ENCODE peak calls at places on chromosomes 11 and 22, in eight cellular contexts. Z, D, B, Y, A, S, W and M are unnamed samples.

GRCh38 chr11:117410861-117411725 is 83.4 kb downstream of the CEP164 start:
- DNase-seq in Z (no peak), D (no peak), B (no peak), Y (no peak), A (no peak), S (no peak), W (no peak), M (no peak)

GRCh38 chr22:26164174-26164573 is 5.1 kb upstream of the SEZ6L start:
- DNase-seq in Z (no peak), D (no peak), B (no peak), Y (no peak), A (no peak), S (no peak), W (no peak), M (no peak)

GRCh38 chr11:64918056-64918455 is 1.0 kb upstream of the ATG2A start:
- DNase-seq in Z (no peak), D (no peak), B (no peak), Y (no peak), A (peak; percentile 51), S (peak; percentile 54), W (no peak), M (no peak)

GRCh38 chr11:102017029-102017428 is 30.2 kb upstream of the CFAP300 start:
- DNase-seq in Z (no peak), D (no peak), B (no peak), Y (no peak), A (no peak), S (no peak), W (no peak), M (no peak)

GRCh38 chr22:23762866-23763578 is at the start of gene C22orf15:
- DNase-seq in Z (no peak), D (no peak), B (no peak), Y (no peak), A (no peak), S (peak; percentile 28), W (no peak), M (no peak)

GRCh38 chr11:5420993-5421392 is 918 bp upstream of the OR51Q1 start:
- DNase-seq in Z (no peak), D (no peak), B (no peak), Y (no peak), A (no peak), S (no peak), W (no peak), M (no peak)

GRCh38 chr22:25898707-25899365 is 156.8 kb downstream of the MYO18B start:
- DNase-seq in Z (no peak), D (no peak), B (no peak), Y (no peak), A (no peak), S (no peak), W (no peak), M (no peak)

GRCh38 chr22:19855504-19856409 is 1.1 kb upstream of the GNB1L start:
- DNase-seq in Z (no peak), D (peak; percentile 54), B (peak; percentile 87), Y (peak; percentile 72), A (peak; percentile 62), S (peak; percentile 62), W (no peak), M (peak; percentile 57)

GRCh38 chr11:24239016-24239720 is 257.7 kb upstream of the LUZP2 start:
- DNase-seq in Z (no peak), D (no peak), B (no peak), Y (peak; percentile 27), A (peak; percentile 4), S (no peak), W (no peak), M (no peak)

GRCh38 chr11:128294685-128295079 is 292.7 kb downstream of the ETS1 start:
- DNase-seq in Z (no peak), D (no peak), B (no peak), Y (no peak), A (peak; percentile 45), S (peak; percentile 37), W (no peak), M (no peak)

GRCh38 chr22:43777204-43777671 is 34.9 kb downstream of the EFCAB6 start:
- DNase-seq in Z (peak; percentile 28), D (no peak), B (no peak), Y (peak; percentile 36), A (peak; percentile 87), S (peak; percentile 19), W (no peak), M (peak; percentile 79)

GRCh38 chr11:112977620-112978212 is 16.5 kb downstream of the NCAM1 start:
- DNase-seq in Z (peak; percentile 30), D (no peak), B (no peak), Y (peak; percentile 54), A (no peak), S (no peak), W (no peak), M (peak; percentile 48)

GRCh38 chr11:121426476-121427454 is 25.3 kb upstream of the SORL1 start:
- DNase-seq in Z (no peak), D (no peak), B (no peak), Y (no peak), A (peak; percentile 43), S (no peak), W (no peak), M (no peak)

GRCh38 chr11:67302571-67303131 is 679 bp upstream of the SSH3 start:
- DNase-seq in Z (no peak), D (peak; percentile 36), B (peak; percentile 76), Y (no peak), A (peak; percentile 25), S (no peak), W (no peak), M (peak; percentile 21)
- H3K27ac ChIP-seq in Z (peak overlapping the region; percentile 87), D (peak overlapping the region; percentile 80), B (peak overlapping the region; percentile 62), Y (peak overlapping the region; percentile 99), A (peak overlapping the region; percentile 42), S (no peak overlapping the region), W (peak overlapping the region; percentile 89), M (no peak overlapping the region)

GRCh38 chr11:74442601-74443000 is 24.7 kb downstream of the KCNE3 start:
- DNase-seq in Z (no peak), D (no peak), B (no peak), Y (no peak), A (peak; percentile 80), S (no peak), W (no peak), M (no peak)

GRCh38 chr11:74447720-74448119 is 19.6 kb downstream of the KCNE3 start:
- DNase-seq in Z (no peak), D (no peak), B (no peak), Y (no peak), A (no peak), S (no peak), W (no peak), M (no peak)

GRCh38 chr11:74446445-74446844 is 20.9 kb downstream of the KCNE3 start:
- DNase-seq in Z (no peak), D (no peak), B (no peak), Y (no peak), A (no peak), S (no peak), W (no peak), M (no peak)

GRCh38 chr11:74444173-74444832 is 23.0 kb downstream of the KCNE3 start:
- DNase-seq in Z (no peak), D (no peak), B (no peak), Y (no peak), A (no peak), S (no peak), W (no peak), M (no peak)

GRCh38 chr11:74443071-74443864 is 24.1 kb downstream of the KCNE3 start:
- DNase-seq in Z (no peak), D (no peak), B (peak; percentile 69), Y (peak; percentile 66), A (peak; percentile 94), S (peak; percentile 70), W (peak; percentile 85), M (peak; percentile 57)
- TF ChIP-seq CTCF in Z (no peak), D (no peak), B (no peak), Y (peak; percentile 18), A (peak; percentile 87), S (no peak), W (peak; percentile 65), M (peak; percentile 54)

GRCh38 chr11:537622-538430 is 499 bp downstream of the LRRC56 start:
- DNase-seq in Z (no peak), D (no peak), B (peak; percentile 74), Y (no peak), A (no peak), S (no peak), W (no peak), M (no peak)

GRCh38 chr11:534592-535518 is 521 bp downstream of the HRAS start:
- DNase-seq in Z (no peak), D (no peak), B (peak; percentile 87), Y (peak; percentile 79), A (peak; percentile 42), S (peak; percentile 24), W (peak; percentile 87), M (peak; percentile 92)

GRCh38 chr11:538431-539051 is 1.2 kb downstream of the LRRC56 start:
- DNase-seq in Z (no peak), D (no peak), B (peak; percentile 58), Y (no peak), A (no peak), S (no peak), W (no peak), M (no peak)

GRCh38 chr11:535519-536454 is at the start of gene HRAS:
- DNase-seq in Z (peak; percentile 88), D (peak; percentile 91), B (peak; percentile 99), Y (peak; percentile 100), A (peak; percentile 94), S (peak; percentile 94), W (peak; percentile 95), M (peak; percentile 93)

DNA sequence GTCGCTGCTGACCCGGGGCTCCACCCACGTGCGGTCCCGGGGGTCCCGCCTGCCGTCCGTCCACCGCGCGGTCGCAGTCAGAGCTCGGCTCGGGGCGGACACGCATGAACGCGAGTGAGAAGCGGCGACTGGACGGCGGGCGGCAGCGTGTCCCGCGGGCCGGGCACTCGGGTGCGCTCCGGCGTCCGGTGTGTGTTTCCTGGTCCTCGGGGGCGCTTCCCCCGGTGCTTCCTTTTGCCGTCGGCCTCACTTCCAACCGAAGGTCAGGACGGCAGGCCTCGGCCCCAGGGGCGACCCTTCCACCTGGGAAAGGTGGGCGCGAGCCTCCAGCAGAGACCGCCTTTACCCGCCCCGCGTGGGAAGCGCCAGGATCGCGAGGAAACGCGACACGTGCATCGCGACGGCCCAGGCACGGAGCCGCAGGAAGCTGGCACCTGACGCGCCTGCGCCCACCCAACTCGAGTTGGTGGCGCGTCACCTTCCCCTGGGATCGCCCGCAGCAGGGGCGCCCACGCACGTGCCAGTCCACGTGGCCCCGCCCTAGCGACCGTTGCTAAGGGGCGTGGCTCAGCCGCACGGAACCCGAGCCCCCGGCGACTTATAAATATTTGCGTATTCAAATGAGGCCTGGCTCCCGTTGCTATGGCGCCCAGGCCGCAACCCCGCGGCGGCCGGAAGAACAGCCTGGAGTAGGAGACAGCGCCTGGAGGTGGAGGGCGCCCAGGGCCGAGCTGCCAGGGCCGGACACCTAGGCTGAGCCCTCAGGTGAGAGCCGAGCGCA is at the start of gene LRRC56:
- DNase-seq in Z (no peak), D (peak; percentile 65), B (peak; percentile 97), Y (peak; percentile 90), A (peak; percentile 86), S (peak; percentile 54), W (peak; percentile 89), M (peak; percentile 58)
- H3K27ac ChIP-seq in Z (no peak within 1 kb of the TSS), D (peak within 1 kb of the TSS; percentile 17), B (peak within 1 kb of the TSS; percentile 78), Y (peak within 1 kb of the TSS; percentile 99), A (peak within 1 kb of the TSS; percentile 63), S (no peak within 1 kb of the TSS), W (peak within 1 kb of the TSS; percentile 83), M (peak within 1 kb of the TSS; percentile 34)

DNA sequence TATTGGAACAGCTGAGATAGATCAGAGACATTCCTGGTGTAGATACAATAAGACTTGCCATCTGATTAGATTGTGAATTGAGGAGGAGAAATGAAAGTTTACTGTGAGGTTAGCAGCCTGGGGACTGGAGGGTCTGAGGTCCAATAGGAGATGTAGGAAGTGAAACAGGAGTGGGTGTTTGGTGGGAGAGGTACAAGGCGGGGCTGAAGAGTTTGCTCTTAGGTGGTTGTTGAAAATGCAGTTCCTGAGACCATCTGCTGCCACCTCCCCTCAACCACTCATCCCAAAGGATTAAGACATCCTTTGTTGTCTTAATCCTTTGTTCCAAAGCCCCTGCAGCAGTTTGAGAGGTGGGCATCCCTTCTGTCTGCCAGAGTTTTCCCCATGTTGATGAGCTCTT is 14.8 kb downstream of the PIWIL4 start:
- DNase-seq in Z (no peak), D (no peak), B (no peak), Y (no peak), A (no peak), S (no peak), W (no peak), M (no peak)
- TF ChIP-seq CTCF in Z (no peak), D (no peak), B (no peak), Y (no peak), A (no peak), S (no peak), W (no peak), M (no peak)